ENCODE peak calls at places on chromosomes 4 and X, in eight cellular contexts. A is cardiac muscle cell, J is sigmoid colon, T is BJ, H is NB4, B is omental fat pad, O is Calu3, V is lower lobe of right lung. I is an unnamed sample.

GRCh38 chr4:154073107-154073817 is 284.4 kb upstream of the SFRP2 start:
- DNase-seq in B (no peak), T (peak), H (no peak), O (peak), A (peak), V (no peak), J (no peak), I (no peak)

GRCh38 chrX:17459008-17459407 is 84.0 kb downstream of the NHS start:
- DNase-seq in V (no peak), H (no peak), A (peak), B (no peak), J (peak), O (no peak), T (peak), I (no peak)

GRCh38 chr4:185396724-185397402 is at the start of gene ANKRD37:
- DNase-seq in V (peak), T (no peak), J (no peak), O (peak), H (no peak), B (no peak), A (peak), I (no peak)

GRCh38 chrX:136310411-136310810 is 9.6 kb downstream of the ADGRG4 start:
- DNase-seq in H (peak), V (no peak), T (no peak), B (no peak), A (peak), O (no peak), J (no peak), I (no peak)

GRCh38 chr4:173332021-173332487 is 2.1 kb downstream of the HMGB2 start:
- DNase-seq in B (no peak), V (no peak), O (no peak), J (no peak), T (no peak), A (peak), H (peak), I (no peak)

GRCh38 chrX:84192006-84192405 is 4.0 kb upstream of the RPS6KA6 start:
- DNase-seq in A (no peak), B (no peak), J (no peak), H (no peak), T (no peak), O (no peak), V (no peak), I (no peak)

GRCh38 chr4:17058506-17058905 is 160.1 kb upstream of the LDB2 start:
- DNase-seq in H (no peak), V (no peak), J (no peak), B (no peak), O (no peak), A (peak), T (peak), I (no peak)

GRCh38 chr4:51894246-51894645 is 51.3 kb downstream of the DCUN1D4 start:
- DNase-seq in J (no peak), O (no peak), T (no peak), B (no peak), V (no peak), A (peak), H (no peak), I (no peak)

GRCh38 chr4:181204109-181204508 is 1039.1 kb upstream of the TENM3 start:
- DNase-seq in V (no peak), B (no peak), A (no peak), O (peak), J (no peak), T (no peak), H (no peak), I (no peak)

GRCh38 chr4:106541253-106541652 is 172.7 kb upstream of the GIMD1 start:
- DNase-seq in T (peak), O (no peak), H (no peak), A (peak), V (no peak), J (no peak), B (no peak), I (no peak)

GRCh38 chr4:117831060-117831683 is 203.1 kb upstream of the NDST3 start:
- DNase-seq in H (no peak), A (no peak), B (no peak), V (no peak), J (no peak), T (no peak), O (no peak), I (no peak)

GRCh38 chrX:143429021-143429570 is 88.2 kb downstream of the SPANXN3 start:
- DNase-seq in B (no peak), A (peak), V (no peak), T (no peak), O (no peak), H (no peak), J (no peak), I (no peak)

GRCh38 chr4:85761803-85762202 is 286.9 kb downstream of the ARHGAP24 start:
- DNase-seq in A (peak), V (peak), H (no peak), B (no peak), J (peak), T (no peak), O (no peak), I (no peak)

GRCh38 chr4:82394896-82395295 is 21.1 kb upstream of the HNRNPD start:
- DNase-seq in H (no peak), B (no peak), A (no peak), J (no peak), O (peak), T (no peak), V (no peak), I (no peak)

GRCh38 chr4:141207971-141208370 is 12.7 kb upstream of the ZNF330 start:
- DNase-seq in O (no peak), T (no peak), J (no peak), V (no peak), A (no peak), B (no peak), H (no peak), I (no peak)
- TF ChIP-seq CTCF in O (no peak), T (no peak), J (no peak), V (no peak), A (no peak), B (no peak), H (no peak), I (no peak)

DNA sequence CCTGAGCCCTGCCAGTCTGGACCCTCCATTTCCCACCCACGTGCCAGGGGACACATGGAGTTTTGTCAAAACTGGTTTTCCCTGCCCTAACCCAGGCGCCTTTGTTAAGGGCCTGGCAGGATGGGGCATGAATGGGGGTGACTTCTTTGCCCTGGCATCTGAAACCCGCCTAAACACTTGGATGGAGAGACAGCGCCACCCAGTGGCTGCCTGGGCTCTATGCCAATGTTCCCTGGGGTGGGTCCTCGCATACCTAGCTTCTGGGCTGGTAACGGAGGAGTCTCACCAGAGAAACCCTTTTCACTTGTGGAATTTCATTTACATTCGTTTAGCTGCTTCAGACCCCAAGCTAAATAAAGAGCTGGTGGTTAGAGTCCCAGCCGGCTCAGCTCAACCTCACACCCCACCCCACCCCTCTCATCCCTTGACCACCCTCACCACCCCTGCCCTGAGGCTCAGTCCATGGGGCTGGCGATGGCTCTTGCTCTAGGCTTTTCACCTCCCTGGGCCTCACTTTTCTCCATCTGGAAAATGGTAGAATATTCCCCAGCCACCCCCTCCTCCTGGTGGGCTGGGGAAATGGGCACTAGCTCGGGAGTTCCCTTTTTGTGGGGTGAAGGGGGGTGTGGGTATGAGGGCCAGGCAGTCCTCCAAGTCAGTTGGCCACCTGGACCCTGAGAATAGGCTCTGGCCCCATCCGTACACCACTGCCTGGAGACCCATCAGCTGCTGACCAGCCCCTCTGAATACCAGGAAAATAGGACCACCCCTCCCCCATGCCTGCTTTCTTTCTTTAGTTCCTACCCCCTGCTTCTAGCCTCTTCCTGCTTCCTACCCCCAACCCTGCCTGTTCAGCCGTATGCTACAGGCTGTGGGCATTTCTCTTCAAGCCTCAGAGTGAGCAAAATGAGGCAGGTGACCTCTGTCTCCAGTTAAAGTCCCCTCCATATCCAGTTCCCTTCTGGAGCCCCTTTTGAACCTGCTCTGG is 57.1 kb upstream of the PJA1 start:
- DNase-seq in B (peak), A (peak), O (peak), J (peak), T (peak), V (peak), H (peak), I (peak)
- TF ChIP-seq CTCF in B (no peak), A (peak), O (peak), J (peak), T (peak), V (peak), H (peak), I (peak)

GRCh38 chr4:6332042-6332668 is 62.5 kb downstream of the WFS1 start:
- DNase-seq in O (peak), B (no peak), V (no peak), J (no peak), T (no peak), H (peak), A (peak), I (peak)

GRCh38 chr4:6332669-6333050 is 63.0 kb downstream of the WFS1 start:
- DNase-seq in V (no peak), A (no peak), B (no peak), T (no peak), H (no peak), O (no peak), J (no peak), I (no peak)

GRCh38 chr4:6335040-6335590 is 65.5 kb downstream of the WFS1 start:
- DNase-seq in O (no peak), V (no peak), T (no peak), J (no peak), B (no peak), H (no peak), A (no peak), I (no peak)

GRCh38 chr4:6334203-6334887 is 64.7 kb downstream of the WFS1 start:
- DNase-seq in H (no peak), J (no peak), O (no peak), B (no peak), V (no peak), T (no peak), A (no peak), I (no peak)

DNA sequence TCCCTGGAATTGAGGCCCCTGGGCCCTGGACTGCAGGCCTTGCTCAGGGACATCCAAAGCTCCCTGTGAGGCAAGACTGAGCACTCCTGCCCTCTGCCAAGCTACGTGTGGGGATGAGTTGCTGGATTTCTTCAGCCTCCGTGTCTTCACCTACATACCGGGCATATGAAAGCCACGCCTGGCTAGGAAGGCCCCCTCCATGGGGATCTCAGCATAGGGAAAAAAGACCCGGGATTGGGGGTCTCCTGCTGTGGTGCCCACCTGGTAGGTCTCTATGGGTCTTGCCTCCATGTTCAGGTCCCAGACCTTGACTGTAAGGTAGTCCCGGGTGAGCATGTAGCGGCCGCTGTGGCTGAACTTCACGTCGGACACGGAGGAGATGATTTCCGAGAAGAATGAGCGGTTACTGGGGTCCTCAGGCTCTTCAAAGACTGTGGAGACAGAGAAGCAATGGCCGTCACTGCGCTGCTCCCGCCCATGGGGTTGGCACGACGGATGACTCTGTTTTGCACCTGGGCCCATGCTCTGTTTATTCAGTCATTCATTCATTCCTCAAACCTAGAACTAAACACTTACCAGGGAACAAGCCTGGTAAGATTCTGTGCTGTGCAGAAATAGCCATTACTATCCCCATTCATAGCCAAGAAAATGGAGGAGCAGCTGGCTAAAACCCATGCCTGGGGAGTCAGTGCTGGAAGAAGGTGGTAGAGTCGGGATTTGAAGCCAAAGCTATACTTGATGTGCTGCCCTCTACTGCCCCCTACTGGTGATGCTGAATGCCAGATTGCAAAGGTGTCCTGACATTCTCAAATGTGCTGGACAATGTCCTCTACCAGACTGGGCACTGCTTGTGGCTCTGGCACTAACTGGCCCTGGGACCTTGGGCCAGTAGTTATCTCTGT is 63.9 kb downstream of the WFS1 start:
- DNase-seq in B (no peak), H (peak), A (no peak), T (no peak), O (no peak), V (no peak), J (no peak), I (no peak)
- TF ChIP-seq CTCF in B (no peak), H (peak), A (peak), T (peak), O (peak), V (peak), J (no peak), I (peak)

DNA sequence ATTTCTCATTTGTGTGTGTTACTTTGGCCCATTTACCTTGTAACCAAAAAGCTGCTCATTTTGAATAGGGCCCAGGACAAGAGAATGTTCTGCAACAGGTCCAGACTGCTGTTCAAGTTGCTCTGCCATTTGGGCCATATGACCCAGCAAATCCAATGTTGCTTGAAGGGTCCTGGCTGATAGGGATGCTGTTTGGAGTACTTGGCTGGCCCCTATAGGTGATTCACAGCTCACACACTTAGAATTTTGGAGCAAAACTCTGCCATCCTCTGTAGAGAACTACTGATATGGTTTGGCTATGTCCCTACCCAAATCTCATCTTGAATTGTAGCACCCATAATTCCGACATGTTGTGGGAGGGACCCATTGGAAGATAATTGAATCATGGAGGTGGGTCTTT is 131.5 kb downstream of the AASDH start:
- DNase-seq in A (no peak), O (no peak), J (no peak), V (no peak), B (no peak), T (no peak), H (peak), I (no peak)
- TF ChIP-seq CTCF in A (no peak), O (no peak), J (no peak), V (no peak), B (no peak), T (no peak), H (peak), I (no peak)